ENCODE peak calls at places on chromosomes 7 and 10, in nine cellular contexts. One of them, this sample, is unnamed.

GRCh38 chr7:127628445-127628844 is 10.5 kb upstream of the PAX4 start:
- DNase-seq in NCI-H187: no peak
- DNase-seq in skeletal muscle cell: no peak
- DNase-seq in head of caudate nucleus: no peak
- DNase-seq in AG04450: no peak
- DNase-seq in ovary: no peak
- DNase-seq in naive thymus-derived CD8-positive, alpha-beta T cell: no peak
- DNase-seq in substantia nigra: no peak
- DNase-seq in cardiac muscle cell: no peak
- DNase-seq in this sample: no peak

GRCh38 chr7:935321-936130 is 19.0 kb downstream of the ADAP1 start:
- DNase-seq in NCI-H187: no peak
- DNase-seq in substantia nigra: no peak
- DNase-seq in AG04450: no peak
- DNase-seq in ovary: no peak
- DNase-seq in cardiac muscle cell: no peak
- DNase-seq in head of caudate nucleus: no peak
- DNase-seq in naive thymus-derived CD8-positive, alpha-beta T cell: no peak
- DNase-seq in skeletal muscle cell: no peak
- DNase-seq in this sample: no peak

GRCh38 chr7:106521115-106521514 is 139.8 kb downstream of the CCDC71L start:
- DNase-seq in head of caudate nucleus: no peak
- DNase-seq in ovary: no peak
- DNase-seq in NCI-H187: no peak
- DNase-seq in naive thymus-derived CD8-positive, alpha-beta T cell: no peak
- DNase-seq in AG04450: no peak
- DNase-seq in skeletal muscle cell: no peak
- DNase-seq in substantia nigra: no peak
- DNase-seq in cardiac muscle cell: no peak
- DNase-seq in this sample: no peak

GRCh38 chr7:94975316-94975715 is 67.9 kb downstream of the PPP1R9A start:
- DNase-seq in naive thymus-derived CD8-positive, alpha-beta T cell: no peak
- DNase-seq in NCI-H187: no peak
- DNase-seq in substantia nigra: no peak
- DNase-seq in head of caudate nucleus: no peak
- DNase-seq in skeletal muscle cell: peak
- DNase-seq in AG04450: no peak
- DNase-seq in ovary: no peak
- DNase-seq in cardiac muscle cell: peak
- DNase-seq in this sample: no peak

GRCh38 chr7:154587812-154588211 is 415.1 kb downstream of the PAXIP1 start:
- DNase-seq in ovary: no peak
- DNase-seq in head of caudate nucleus: no peak
- DNase-seq in naive thymus-derived CD8-positive, alpha-beta T cell: no peak
- DNase-seq in NCI-H187: no peak
- DNase-seq in substantia nigra: no peak
- DNase-seq in AG04450: no peak
- DNase-seq in cardiac muscle cell: no peak
- DNase-seq in skeletal muscle cell: no peak
- DNase-seq in this sample: no peak

GRCh38 chr7:26278769-26279168 is 12.9 kb upstream of the SNX10 start:
- DNase-seq in skeletal muscle cell: no peak
- DNase-seq in AG04450: no peak
- DNase-seq in cardiac muscle cell: peak
- DNase-seq in naive thymus-derived CD8-positive, alpha-beta T cell: no peak
- DNase-seq in head of caudate nucleus: no peak
- DNase-seq in NCI-H187: no peak
- DNase-seq in ovary: no peak
- DNase-seq in substantia nigra: no peak
- DNase-seq in this sample: no peak

GRCh38 chr10:26859241-26860025 is 1.3 kb downstream of the ABI1 start:
- DNase-seq in substantia nigra: no peak
- DNase-seq in cardiac muscle cell: no peak
- DNase-seq in skeletal muscle cell: no peak
- DNase-seq in AG04450: no peak
- DNase-seq in naive thymus-derived CD8-positive, alpha-beta T cell: no peak
- DNase-seq in head of caudate nucleus: no peak
- DNase-seq in ovary: no peak
- DNase-seq in NCI-H187: no peak
- DNase-seq in this sample: no peak

GRCh38 chr7:17062433-17063383 is 180.9 kb upstream of the AGR3 start:
- DNase-seq in ovary: no peak
- DNase-seq in NCI-H187: no peak
- DNase-seq in naive thymus-derived CD8-positive, alpha-beta T cell: no peak
- DNase-seq in substantia nigra: no peak
- DNase-seq in cardiac muscle cell: peak
- DNase-seq in head of caudate nucleus: no peak
- DNase-seq in skeletal muscle cell: no peak
- DNase-seq in AG04450: no peak
- DNase-seq in this sample: no peak

GRCh38 chr7:11212816-11213215 is 239.1 kb downstream of the PHF14 start:
- DNase-seq in skeletal muscle cell: no peak
- DNase-seq in naive thymus-derived CD8-positive, alpha-beta T cell: no peak
- DNase-seq in AG04450: peak
- DNase-seq in ovary: no peak
- DNase-seq in head of caudate nucleus: no peak
- DNase-seq in substantia nigra: no peak
- DNase-seq in cardiac muscle cell: peak
- DNase-seq in NCI-H187: no peak
- DNase-seq in this sample: no peak

GRCh38 chr7:15921576-15921975 is 235.1 kb upstream of the MEOX2 start:
- DNase-seq in AG04450: no peak
- DNase-seq in naive thymus-derived CD8-positive, alpha-beta T cell: no peak
- DNase-seq in NCI-H187: no peak
- DNase-seq in head of caudate nucleus: no peak
- DNase-seq in skeletal muscle cell: no peak
- DNase-seq in cardiac muscle cell: no peak
- DNase-seq in ovary: no peak
- DNase-seq in substantia nigra: no peak
- DNase-seq in this sample: no peak

GRCh38 chr10:89915021-89915420 is 213.6 kb downstream of the KIF20B start:
- DNase-seq in NCI-H187: no peak
- DNase-seq in cardiac muscle cell: no peak
- DNase-seq in substantia nigra: no peak
- DNase-seq in AG04450: no peak
- DNase-seq in skeletal muscle cell: no peak
- DNase-seq in ovary: no peak
- DNase-seq in head of caudate nucleus: no peak
- DNase-seq in naive thymus-derived CD8-positive, alpha-beta T cell: no peak
- DNase-seq in this sample: no peak

GRCh38 chr10:30051220-30051619 is 8.2 kb downstream of the JCAD start:
- DNase-seq in cardiac muscle cell: no peak
- DNase-seq in skeletal muscle cell: no peak
- DNase-seq in head of caudate nucleus: no peak
- DNase-seq in substantia nigra: no peak
- DNase-seq in AG04450: no peak
- DNase-seq in naive thymus-derived CD8-positive, alpha-beta T cell: no peak
- DNase-seq in NCI-H187: no peak
- DNase-seq in ovary: no peak
- DNase-seq in this sample: no peak

GRCh38 chr10:16909961-16910794 is 93.0 kb upstream of the RSU1 start:
- DNase-seq in AG04450: no peak
- DNase-seq in substantia nigra: no peak
- DNase-seq in ovary: no peak
- DNase-seq in head of caudate nucleus: no peak
- DNase-seq in skeletal muscle cell: no peak
- DNase-seq in NCI-H187: no peak
- DNase-seq in naive thymus-derived CD8-positive, alpha-beta T cell: no peak
- DNase-seq in cardiac muscle cell: no peak
- DNase-seq in this sample: no peak

GRCh38 chr7:1948887-1949680 is 279.0 kb downstream of the ELFN1 start:
- DNase-seq in skeletal muscle cell: no peak
- DNase-seq in ovary: no peak
- DNase-seq in naive thymus-derived CD8-positive, alpha-beta T cell: no peak
- DNase-seq in NCI-H187: no peak
- DNase-seq in cardiac muscle cell: no peak
- DNase-seq in head of caudate nucleus: no peak
- DNase-seq in substantia nigra: no peak
- DNase-seq in AG04450: no peak
- DNase-seq in this sample: no peak

GRCh38 chr7:106064836-106065559 is 47.1 kb downstream of the SYPL1 start:
- DNase-seq in head of caudate nucleus: peak
- DNase-seq in skeletal muscle cell: peak
- DNase-seq in AG04450: peak
- DNase-seq in naive thymus-derived CD8-positive, alpha-beta T cell: no peak
- DNase-seq in substantia nigra: peak
- DNase-seq in ovary: peak
- DNase-seq in NCI-H187: no peak
- DNase-seq in cardiac muscle cell: peak
- DNase-seq in this sample: no peak

GRCh38 chr7:113159746-113160339 is 41.5 kb upstream of the SMIM30 start:
- DNase-seq in skeletal muscle cell: no peak
- DNase-seq in head of caudate nucleus: no peak
- DNase-seq in substantia nigra: no peak
- DNase-seq in ovary: no peak
- DNase-seq in AG04450: peak
- DNase-seq in naive thymus-derived CD8-positive, alpha-beta T cell: no peak
- DNase-seq in NCI-H187: peak
- DNase-seq in cardiac muscle cell: peak
- DNase-seq in this sample: no peak

GRCh38 chr7:44284216-44284615 is 41.2 kb downstream of the CAMK2B start:
- DNase-seq in ovary: peak
- DNase-seq in head of caudate nucleus: peak
- DNase-seq in naive thymus-derived CD8-positive, alpha-beta T cell: no peak
- DNase-seq in NCI-H187: no peak
- DNase-seq in substantia nigra: no peak
- DNase-seq in AG04450: no peak
- DNase-seq in skeletal muscle cell: no peak
- DNase-seq in cardiac muscle cell: no peak
- DNase-seq in this sample: no peak

GRCh38 chr7:112226701-112227276 is 20.3 kb downstream of the ZNF277 start:
- DNase-seq in NCI-H187: no peak
- DNase-seq in naive thymus-derived CD8-positive, alpha-beta T cell: no peak
- DNase-seq in substantia nigra: no peak
- DNase-seq in AG04450: no peak
- DNase-seq in ovary: no peak
- DNase-seq in skeletal muscle cell: no peak
- DNase-seq in cardiac muscle cell: peak
- DNase-seq in head of caudate nucleus: no peak
- DNase-seq in this sample: no peak

This sample was measured in activated T-helper 1 cell treated with anti-CD3 and anti-CD28 coated beads, Interleukin-12 subunit alpha, Interleukin-12 subunit beta, Interleukin-2, Interleukin-4 antibody, amounts not matched to agents 30 ng/mL and 10 ng/mL and 1 ng/mL, durations not matched to agents 14 hours and 24 hours and 36 hours.